ENCODE peak calls at places on chromosomes 6 and 20, in four cellular contexts. One of them, this sample, is unnamed.

GRCh38 chr6:40743690-40744446 is 156.7 kb upstream of the LRFN2 start:
- DNase-seq in body of pancreas: no peak
- DNase-seq in type B pancreatic cell: no peak
- DNase-seq in Panc1: no peak
- DNase-seq in this sample: no peak

GRCh38 chr6:31007694-31008093 is 2.6 kb upstream of the MUC22 start:
- DNase-seq in type B pancreatic cell: no peak
- DNase-seq in Panc1: no peak
- DNase-seq in body of pancreas: no peak
- DNase-seq in this sample: peak

GRCh38 chr6:40898073-40898472 is 140.9 kb downstream of the UNC5CL start:
- DNase-seq in body of pancreas: no peak
- DNase-seq in type B pancreatic cell: no peak
- DNase-seq in Panc1: no peak
- DNase-seq in this sample: no peak

GRCh38 chr20:57244221-57244585 is 22.2 kb downstream of the BMP7 start:
- DNase-seq in Panc1: no peak
- DNase-seq in type B pancreatic cell: no peak
- DNase-seq in body of pancreas: no peak
- DNase-seq in this sample: no peak

GRCh38 chr6:33812669-33813068 is 8.9 kb upstream of the MLN start:
- DNase-seq in Panc1: no peak
- DNase-seq in type B pancreatic cell: peak
- DNase-seq in body of pancreas: peak
- DNase-seq in this sample: peak

GRCh38 chr6:52407467-52407866 is 12.7 kb upstream of the EFHC1 start:
- DNase-seq in Panc1: no peak
- DNase-seq in body of pancreas: no peak
- DNase-seq in type B pancreatic cell: no peak
- DNase-seq in this sample: peak

GRCh38 chr20:44031001-44031574 is 116.4 kb downstream of the TOX2 start:
- DNase-seq in body of pancreas: no peak
- DNase-seq in type B pancreatic cell: peak
- DNase-seq in Panc1: no peak
- DNase-seq in this sample: no peak

GRCh38 chr6:165804331-165805066 is 141.5 kb upstream of the PDE10A start:
- DNase-seq in type B pancreatic cell: no peak
- DNase-seq in Panc1: no peak
- DNase-seq in body of pancreas: no peak
- DNase-seq in this sample: no peak

GRCh38 chr6:143339223-143339622 is 111.3 kb downstream of the ADAT2 start:
- DNase-seq in type B pancreatic cell: no peak
- DNase-seq in body of pancreas: no peak
- DNase-seq in Panc1: no peak
- DNase-seq in this sample: no peak

GRCh38 chr6:50143011-50143719 is 93.4 kb upstream of the DEFB112 start:
- DNase-seq in Panc1: no peak
- DNase-seq in type B pancreatic cell: no peak
- DNase-seq in body of pancreas: no peak
- DNase-seq in this sample: no peak

GRCh38 chr6:169177516-169178196 is 76.0 kb downstream of the THBS2 start:
- DNase-seq in type B pancreatic cell: no peak
- DNase-seq in body of pancreas: no peak
- DNase-seq in Panc1: no peak
- DNase-seq in this sample: no peak

GRCh38 chr6:29847871-29848630 is 20.4 kb downstream of the HLA-G start:
- DNase-seq in body of pancreas: peak
- DNase-seq in type B pancreatic cell: peak
- DNase-seq in Panc1: peak
- DNase-seq in this sample: peak

GRCh38 chr6:43515808-43516207 is 918 bp downstream of the YIPF3 start:
- DNase-seq in body of pancreas: no peak
- DNase-seq in Panc1: no peak
- DNase-seq in type B pancreatic cell: no peak
- DNase-seq in this sample: no peak

GRCh38 chr20:421685-422250 is 13.7 kb downstream of the RBCK1 start:
- DNase-seq in Panc1: no peak
- DNase-seq in body of pancreas: no peak
- DNase-seq in type B pancreatic cell: no peak
- DNase-seq in this sample: no peak

DNA sequence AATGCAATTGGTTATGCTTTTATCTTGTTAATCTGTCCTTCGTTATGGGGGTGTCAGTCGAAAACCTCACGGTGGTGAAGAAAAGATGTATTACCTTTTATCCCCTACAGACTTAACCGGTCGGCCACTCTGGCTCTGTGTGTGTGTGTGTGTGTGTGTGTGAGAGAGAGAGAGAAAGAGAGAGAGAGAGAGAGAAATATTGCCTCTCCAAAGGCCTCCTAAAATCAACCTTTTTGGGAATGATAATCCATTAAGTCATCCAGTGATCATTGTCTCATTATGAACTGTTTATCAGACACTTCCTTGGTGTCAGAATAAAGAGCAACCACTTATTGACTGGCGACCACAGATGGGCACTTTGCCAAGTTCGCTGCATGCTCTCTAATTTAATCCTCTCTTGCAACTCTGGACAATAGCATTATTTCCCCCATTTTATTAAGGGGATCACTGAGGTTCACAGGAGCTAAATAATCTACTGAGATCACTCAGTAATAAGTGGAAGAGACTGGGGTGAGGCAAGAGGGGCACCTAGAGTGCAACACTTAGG is 30.7 kb downstream of the SLC35D3 start:
- DNase-seq in Panc1: no peak
- DNase-seq in body of pancreas: no peak
- DNase-seq in type B pancreatic cell: no peak
- DNase-seq in this sample: no peak
- TF ChIP-seq CTCF in Panc1: no peak
- TF ChIP-seq CTCF in body of pancreas: no peak
- TF ChIP-seq CTCF in type B pancreatic cell: no peak
- TF ChIP-seq CTCF in this sample: no peak

DNA sequence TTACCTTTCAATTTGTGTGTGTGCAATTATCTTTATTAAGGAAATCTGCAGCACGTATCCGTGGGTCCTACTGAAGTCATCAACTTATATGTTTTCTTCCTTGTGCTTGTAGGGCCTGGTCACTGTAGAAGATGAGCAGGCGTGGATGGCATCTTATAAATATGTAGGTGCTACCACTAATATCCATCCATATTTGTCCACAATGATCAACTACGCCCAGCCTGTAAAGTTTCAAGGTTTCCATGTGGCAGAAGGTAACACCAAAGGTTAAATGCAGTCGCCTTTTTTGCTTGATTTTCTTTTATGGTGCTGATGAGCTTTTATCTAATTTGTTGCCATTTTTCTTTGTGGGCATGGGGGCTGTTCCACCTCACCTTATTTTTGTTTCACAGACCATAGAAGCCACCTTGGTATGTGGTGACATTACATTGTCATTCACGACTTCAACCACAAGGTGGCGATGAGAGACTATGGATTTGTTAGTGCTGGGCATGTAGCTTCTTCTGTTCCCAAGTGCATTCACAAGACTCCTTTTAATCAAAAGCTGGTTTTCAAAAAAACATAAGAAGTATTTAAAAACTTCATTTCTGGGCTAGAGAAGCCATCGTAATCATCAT is 106.5 kb upstream of the LAMP5 start:
- DNase-seq in Panc1: peak
- DNase-seq in body of pancreas: peak
- DNase-seq in type B pancreatic cell: no peak
- DNase-seq in this sample: peak
- TF ChIP-seq CTCF in Panc1: peak
- TF ChIP-seq CTCF in body of pancreas: peak
- TF ChIP-seq CTCF in type B pancreatic cell: peak
- TF ChIP-seq CTCF in this sample: peak

DNA sequence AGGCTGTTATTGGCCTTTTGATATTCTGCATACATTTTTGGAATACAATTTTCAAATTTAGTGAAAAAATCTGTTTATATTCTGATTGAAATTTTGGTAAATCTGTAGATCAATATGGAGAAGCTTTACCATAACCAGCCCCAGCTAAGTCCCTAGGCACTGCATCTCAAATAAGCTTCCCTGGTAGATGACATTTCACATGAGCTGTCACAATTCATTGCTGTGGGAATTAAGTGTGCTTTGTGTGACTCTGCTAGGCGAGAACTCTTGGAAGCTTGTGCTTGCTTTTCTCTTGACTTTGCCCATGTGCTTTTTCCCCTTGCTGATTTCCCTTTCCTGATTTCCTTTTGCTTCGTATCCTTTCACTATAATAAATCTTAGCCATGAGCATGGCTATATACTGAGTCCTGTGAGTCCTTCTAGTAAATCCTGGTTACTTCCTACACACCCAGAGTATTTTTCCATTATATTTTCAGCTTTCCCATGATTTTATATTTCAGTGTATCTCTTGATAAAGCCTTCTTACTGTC is 166.5 kb upstream of the MMS22L start:
- DNase-seq in Panc1: no peak
- DNase-seq in body of pancreas: no peak
- DNase-seq in type B pancreatic cell: no peak
- DNase-seq in this sample: no peak
- TF ChIP-seq CTCF in Panc1: no peak
- TF ChIP-seq CTCF in body of pancreas: no peak
- TF ChIP-seq CTCF in type B pancreatic cell: no peak
- TF ChIP-seq CTCF in this sample: no peak

DNA sequence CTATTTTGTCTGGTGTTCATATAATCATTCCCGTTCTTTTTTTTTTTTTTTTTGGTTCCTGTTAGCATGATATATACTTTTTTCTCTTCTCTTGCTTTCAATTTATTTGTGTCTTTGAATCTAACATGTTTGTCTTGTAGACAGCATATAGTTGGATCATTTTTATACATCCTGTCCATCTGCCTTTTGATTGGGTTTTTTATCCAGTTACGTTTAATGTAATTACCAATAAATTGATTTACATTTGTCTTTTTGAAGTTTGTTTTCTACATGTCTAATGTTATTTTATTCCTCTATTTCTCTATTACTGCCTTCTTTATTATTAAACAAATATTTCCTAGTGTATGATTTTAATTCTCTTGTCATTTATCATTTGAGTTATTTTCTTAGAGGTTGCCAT is 84.4 kb downstream of the B3GAT2 start:
- DNase-seq in type B pancreatic cell: no peak
- DNase-seq in body of pancreas: no peak
- DNase-seq in Panc1: no peak
- DNase-seq in this sample: no peak
- TF ChIP-seq CTCF in type B pancreatic cell: no peak
- TF ChIP-seq CTCF in body of pancreas: no peak
- TF ChIP-seq CTCF in Panc1: no peak
- TF ChIP-seq CTCF in this sample: no peak

DNA sequence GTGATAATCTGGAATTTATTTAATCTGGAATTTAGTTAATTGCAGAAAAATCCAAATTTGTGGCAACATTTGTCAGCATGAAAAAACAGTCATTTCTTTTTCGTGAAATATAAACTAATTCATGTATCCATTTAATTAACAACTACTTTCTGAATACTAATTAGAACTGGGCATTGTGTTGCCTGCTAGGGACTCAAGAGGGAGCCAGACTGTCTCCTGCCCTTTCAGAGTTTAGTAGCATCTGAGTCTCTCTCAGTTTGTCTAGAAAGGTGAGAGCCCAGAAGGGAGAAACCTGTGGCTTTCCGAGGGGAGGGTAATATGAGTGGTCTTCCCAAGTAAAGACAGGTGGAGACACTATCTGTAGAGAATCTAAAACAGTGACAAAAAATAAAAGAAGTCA is 210.9 kb upstream of the HDDC2 start:
- DNase-seq in Panc1: peak
- DNase-seq in body of pancreas: no peak
- DNase-seq in type B pancreatic cell: no peak
- DNase-seq in this sample: no peak
- TF ChIP-seq CTCF in Panc1: peak
- TF ChIP-seq CTCF in body of pancreas: no peak
- TF ChIP-seq CTCF in type B pancreatic cell: peak
- TF ChIP-seq CTCF in this sample: peak

GRCh38 chr6:26258199-26258977 is 106.6 kb upstream of the BTN3A2 start:
- DNase-seq in Panc1: no peak
- DNase-seq in body of pancreas: no peak
- DNase-seq in type B pancreatic cell: no peak
- DNase-seq in this sample: no peak

GRCh38 chr6:26257272-26257671 is 107.7 kb upstream of the BTN3A2 start:
- DNase-seq in type B pancreatic cell: no peak
- DNase-seq in Panc1: no peak
- DNase-seq in body of pancreas: no peak
- DNase-seq in this sample: no peak

GRCh38 chr6:26260791-26261484 is 104.1 kb upstream of the BTN3A2 start:
- DNase-seq in Panc1: no peak
- DNase-seq in body of pancreas: no peak
- DNase-seq in type B pancreatic cell: no peak
- DNase-seq in this sample: no peak

GRCh38 chr6:26264547-26264946 is 100.5 kb upstream of the BTN3A2 start:
- DNase-seq in type B pancreatic cell: no peak
- DNase-seq in body of pancreas: no peak
- DNase-seq in Panc1: no peak
- DNase-seq in this sample: no peak

DNA sequence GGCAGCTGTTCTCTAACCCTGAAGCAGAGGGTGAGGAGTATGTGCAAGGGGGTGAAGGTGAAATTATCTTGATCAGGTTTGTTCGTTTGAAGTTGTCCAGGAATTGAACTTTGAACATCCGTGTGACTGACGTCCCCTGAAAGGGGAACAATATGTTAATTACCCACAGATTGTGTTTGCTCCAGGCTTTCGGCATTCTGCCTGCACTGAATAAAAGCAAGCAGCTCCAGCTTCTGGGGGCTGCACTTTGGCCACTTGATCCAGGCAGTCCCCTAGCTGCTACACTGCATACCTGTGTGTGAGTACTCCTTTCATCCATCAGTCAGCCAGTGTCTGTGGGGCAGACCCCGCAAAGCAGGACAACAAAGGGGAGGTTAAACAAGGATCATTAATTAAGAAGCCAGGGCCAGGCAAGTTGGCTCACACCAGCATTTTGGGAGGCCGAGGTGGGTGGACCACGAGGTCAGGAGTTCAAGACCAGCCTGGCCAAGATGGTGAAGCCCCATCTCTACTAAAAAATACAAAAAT is 104.8 kb upstream of the BTN3A2 start:
- DNase-seq in body of pancreas: no peak
- DNase-seq in type B pancreatic cell: no peak
- DNase-seq in Panc1: no peak
- DNase-seq in this sample: no peak
- TF ChIP-seq CTCF in body of pancreas: no peak
- TF ChIP-seq CTCF in type B pancreatic cell: no peak
- TF ChIP-seq CTCF in Panc1: no peak
- TF ChIP-seq CTCF in this sample: no peak

GRCh38 chr20:52427960-52428359 is 236.4 kb upstream of the ZFP64 start:
- DNase-seq in type B pancreatic cell: no peak
- DNase-seq in Panc1: no peak
- DNase-seq in body of pancreas: no peak
- DNase-seq in this sample: no peak
- TF ChIP-seq CTCF in type B pancreatic cell: no peak
- TF ChIP-seq CTCF in Panc1: no peak
- TF ChIP-seq CTCF in body of pancreas: no peak
- TF ChIP-seq CTCF in this sample: no peak

DNA sequence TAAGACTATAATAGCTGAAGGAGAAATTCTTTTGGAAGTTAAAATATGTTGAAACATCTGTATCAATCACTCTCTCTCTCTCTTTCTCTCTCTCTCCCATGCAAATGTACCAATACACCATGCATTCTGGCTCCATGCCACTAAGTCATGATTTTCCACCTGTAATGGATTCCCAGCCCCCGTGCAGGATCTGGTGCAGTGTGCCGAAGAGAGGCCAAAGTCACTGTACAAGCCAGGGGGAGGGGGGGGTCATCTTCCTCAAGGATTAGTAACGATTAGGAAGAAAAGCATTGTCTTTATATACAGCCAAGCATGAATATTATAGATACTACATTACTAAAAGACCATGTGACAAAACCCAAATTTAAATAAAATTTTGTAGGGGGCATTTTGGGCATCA is 725.1 kb downstream of the KIF16B start:
- DNase-seq in body of pancreas: no peak
- DNase-seq in type B pancreatic cell: no peak
- DNase-seq in Panc1: no peak
- DNase-seq in this sample: no peak
- TF ChIP-seq CTCF in body of pancreas: no peak
- TF ChIP-seq CTCF in type B pancreatic cell: no peak
- TF ChIP-seq CTCF in Panc1: no peak
- TF ChIP-seq CTCF in this sample: no peak